ENCODE peak calls at places on chromosomes 16 and 17, in eight cellular contexts. H is lung, K is spleen, P is mucosa of descending colon, C is colonic mucosa, J is GM23248, G is BJ, O is cardiac muscle cell. B is an unnamed sample.

GRCh38 chr17:73644145-73645049 is at the start of gene SDK2:
- DNase-seq in H (no peak), K (no peak), P (no peak), C (peak; percentile 33), J (peak; percentile 35), G (no peak), O (peak; percentile 69), B (no peak)

GRCh38 chr17:17535957-17536356 is 39.8 kb upstream of the RASD1 start:
- DNase-seq in H (peak; percentile 73), K (no peak), P (no peak), C (peak; percentile 37), J (peak; percentile 41), G (no peak), O (no peak), B (no peak)

GRCh38 chr16:57203451-57203850 is 17.3 kb downstream of the RSPRY1 start:
- DNase-seq in H (no peak), K (no peak), P (no peak), C (no peak), J (peak; percentile 48), G (no peak), O (no peak), B (no peak)

GRCh38 chr16:88308441-88309173 is 74.2 kb upstream of the ZNF469 start:
- DNase-seq in H (no peak), K (no peak), P (peak; percentile 26), C (no peak), J (no peak), G (no peak), O (no peak), B (no peak)

GRCh38 chr17:63950940-63951907 is 19.1 kb upstream of the CD79B start:
- DNase-seq in H (no peak), K (peak; percentile 87), P (peak; percentile 57), C (peak; percentile 68), J (no peak), G (no peak), O (peak; percentile 46), B (no peak)

GRCh38 chr16:31695667-31696066 is 168.0 kb downstream of the AHSP start:
- DNase-seq in H (no peak), K (no peak), P (no peak), C (no peak), J (no peak), G (no peak), O (no peak), B (no peak)

GRCh38 chr16:68869492-68870084 is 26.3 kb downstream of the TANGO6 start:
- DNase-seq in H (no peak), K (no peak), P (no peak), C (no peak), J (no peak), G (no peak), O (no peak), B (no peak)

GRCh38 chr16:29825145-29826044 is 5.1 kb downstream of the MVP start:
- DNase-seq in H (no peak), K (no peak), P (peak; percentile 73), C (peak; percentile 70), J (peak; percentile 89), G (no peak), O (no peak), B (peak; percentile 54)

GRCh38 chr17:57045868-57046671 is 39.0 kb upstream of the AKAP1 start:
- DNase-seq in H (peak; percentile 33), K (peak; percentile 80), P (no peak), C (no peak), J (peak; percentile 23), G (no peak), O (no peak), B (peak; percentile 81)

GRCh38 chr16:11291021-11291716 is 10.0 kb upstream of the PRM1 start:
- DNase-seq in H (no peak), K (no peak), P (no peak), C (no peak), J (no peak), G (no peak), O (no peak), B (no peak)

GRCh38 chr16:1315081-1316032 is 5.9 kb downstream of the UBE2I start:
- DNase-seq in H (no peak), K (no peak), P (no peak), C (no peak), J (no peak), G (no peak), O (no peak), B (no peak)

GRCh38 chr17:48998557-48999440 is 1.6 kb downstream of the IGF2BP1 start:
- DNase-seq in H (no peak), K (no peak), P (no peak), C (no peak), J (peak; percentile 13), G (no peak), O (peak; percentile 48), B (no peak)

GRCh38 chr17:77404812-77405581 is 264.2 kb downstream of the SEC14L1 start:
- DNase-seq in H (peak; percentile 64), K (peak; percentile 95), P (peak; percentile 87), C (peak; percentile 62), J (peak; percentile 88), G (no peak), O (no peak), B (peak; percentile 69)

GRCh38 chr17:36501351-36501750 is 14.9 kb downstream of the ZNHIT3 start:
- DNase-seq in H (no peak), K (no peak), P (no peak), C (no peak), J (no peak), G (no peak), O (no peak), B (no peak)

GRCh38 chr17:20896153-20896649 is 146.6 kb downstream of the USP22 start:
- DNase-seq in H (peak; percentile 51), K (no peak), P (no peak), C (peak; percentile 19), J (peak; percentile 7), G (no peak), O (no peak), B (no peak)

DNA sequence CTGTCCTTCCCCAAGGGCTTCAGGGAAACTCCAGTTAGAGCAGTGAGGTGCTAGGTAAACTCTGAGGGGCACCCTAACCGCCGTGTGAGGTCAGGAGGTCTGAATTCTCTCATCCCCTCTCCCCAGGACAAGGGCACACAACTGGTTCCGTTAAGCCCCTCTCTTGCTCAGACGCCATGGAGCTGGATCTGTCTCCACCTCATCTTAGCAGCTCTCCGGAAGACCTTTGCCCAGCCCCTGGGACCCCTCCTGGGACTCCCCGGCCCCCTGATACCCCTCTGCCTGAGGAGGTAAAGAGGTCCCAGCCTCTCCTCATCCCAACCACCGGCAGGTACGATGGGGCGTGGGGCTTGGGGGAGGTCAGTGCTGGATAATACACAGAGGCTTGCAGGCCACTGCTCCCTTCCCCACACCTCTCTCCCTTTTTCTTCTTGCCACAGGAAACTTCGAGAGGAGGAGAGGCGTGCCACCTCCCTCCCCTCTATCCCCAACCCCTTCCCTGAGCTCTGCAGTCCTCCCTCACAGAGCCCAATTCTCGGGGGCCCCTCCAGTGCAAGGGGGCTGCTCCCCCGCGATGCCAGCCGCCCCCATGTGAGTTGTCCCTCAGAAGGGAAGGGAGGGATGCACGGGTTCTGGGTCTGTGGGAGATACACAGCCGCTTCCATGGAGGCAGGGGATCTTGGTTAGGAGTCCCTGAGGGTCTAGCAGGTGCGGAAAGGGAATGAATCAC is 4.6 kb downstream of the GRB7 start:
- DNase-seq in H (no peak), K (peak; percentile 62), P (no peak), C (no peak), J (no peak), G (no peak), O (no peak), B (no peak)
- H3K36me3 ChIP-seq in H (no peaks in the 10 kb centered on the region), K (no peaks in the 10 kb centered on the region), P (no peaks in the 10 kb centered on the region), C (peaks cover 4% of the 10 kb centered on the region), J (no peaks in the 10 kb centered on the region), G (no peaks in the 10 kb centered on the region), O (no peaks in the 10 kb centered on the region), B (no peaks in the 10 kb centered on the region)

GRCh38 chr17:29278692-29279091 is 15.3 kb downstream of the NUFIP2 start:
- DNase-seq in H (no peak), K (no peak), P (no peak), C (no peak), J (no peak), G (no peak), O (no peak), B (no peak)

GRCh38 chr17:29273924-29274323 is 20.0 kb downstream of the NUFIP2 start:
- DNase-seq in H (no peak), K (no peak), P (no peak), C (no peak), J (no peak), G (no peak), O (no peak), B (no peak)

GRCh38 chr17:29283496-29283895 is 10.5 kb downstream of the NUFIP2 start:
- DNase-seq in H (no peak), K (no peak), P (no peak), C (no peak), J (peak; percentile 56), G (no peak), O (no peak), B (no peak)

GRCh38 chr17:29279397-29280070 is 14.4 kb downstream of the NUFIP2 start:
- DNase-seq in H (no peak), K (no peak), P (no peak), C (no peak), J (no peak), G (no peak), O (no peak), B (no peak)
- H3K36me3 ChIP-seq in H (peaks cover 10% of the 10 kb centered on the region), K (peaks cover 100% of the 10 kb centered on the region), P (peaks cover 6% of the 10 kb centered on the region), C (peaks cover 16% of the 10 kb centered on the region), J (peaks cover 67% of the 10 kb centered on the region), G (peaks cover 13% of the 10 kb centered on the region), O (peaks cover 26% of the 10 kb centered on the region), B (peaks cover 11% of the 10 kb centered on the region)

GRCh38 chr17:80898706-80899105 is 92.9 kb upstream of the CHMP6 start:
- DNase-seq in H (no peak), K (no peak), P (no peak), C (no peak), J (no peak), G (no peak), O (no peak), B (no peak)
- H3K36me3 ChIP-seq in H (no peaks in the 10 kb centered on the region), K (peaks cover 78% of the 10 kb centered on the region), P (no peaks in the 10 kb centered on the region), C (no peaks in the 10 kb centered on the region), J (no peaks in the 10 kb centered on the region), G (peaks cover 20% of the 10 kb centered on the region), O (peaks cover 7% of the 10 kb centered on the region), B (peaks cover 10% of the 10 kb centered on the region)

GRCh38 chr17:82167028-82167427 is 45.6 kb downstream of the CCDC57 start:
- DNase-seq in H (no peak), K (no peak), P (no peak), C (no peak), J (no peak), G (no peak), O (no peak), B (no peak)
- H3K36me3 ChIP-seq in H (peaks cover 4% of the 10 kb centered on the region), K (peaks cover 58% of the 10 kb centered on the region), P (no peaks in the 10 kb centered on the region), C (no peaks in the 10 kb centered on the region), J (no peaks in the 10 kb centered on the region), G (peaks cover 13% of the 10 kb centered on the region), O (peaks cover 8% of the 10 kb centered on the region), B (no peaks in the 10 kb centered on the region)

GRCh38 chr16:81365731-81366130 is 51.0 kb downstream of the GAN start:
- DNase-seq in H (no peak), K (no peak), P (no peak), C (no peak), J (no peak), G (no peak), O (no peak), B (no peak)
- H3K36me3 ChIP-seq in H (peaks cover 30% of the 10 kb centered on the region), K (peaks cover 94% of the 10 kb centered on the region), P (no peaks in the 10 kb centered on the region), C (no peaks in the 10 kb centered on the region), J (peaks cover 8% of the 10 kb centered on the region), G (peaks cover 9% of the 10 kb centered on the region), O (peaks cover 49% of the 10 kb centered on the region), B (no peaks in the 10 kb centered on the region)

DNA sequence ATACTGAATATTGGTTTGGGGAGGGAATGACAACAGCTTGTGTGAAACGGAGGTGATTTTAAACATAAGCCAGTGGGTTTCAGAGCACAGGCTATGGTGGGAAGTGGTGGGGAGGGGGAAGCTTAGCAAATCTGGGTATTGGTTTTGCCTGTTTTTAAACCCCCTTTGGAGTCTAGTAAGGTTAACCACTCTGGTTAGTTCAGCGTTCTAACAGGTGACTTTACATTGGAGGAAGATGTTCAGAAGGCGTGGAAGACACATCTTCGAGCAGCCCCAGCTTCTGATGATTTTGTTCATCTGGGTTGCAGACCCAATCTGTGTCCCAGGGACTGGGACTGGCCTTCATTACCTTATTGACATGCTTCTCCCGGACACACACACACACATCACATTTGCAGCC is 90.6 kb downstream of the PRKCA start:
- DNase-seq in H (no peak), K (no peak), P (no peak), C (no peak), J (no peak), G (no peak), O (no peak), B (no peak)
- H3K36me3 ChIP-seq in H (no peaks in the 10 kb centered on the region), K (no peaks in the 10 kb centered on the region), P (no peaks in the 10 kb centered on the region), C (no peaks in the 10 kb centered on the region), J (no peaks in the 10 kb centered on the region), G (peaks cover 2% of the 10 kb centered on the region), O (no peaks in the 10 kb centered on the region), B (no peaks in the 10 kb centered on the region)